ENCODE peak calls at places on chromosome 1, in ten cellular contexts. P is IMR-90; K is small intestine; U is mammary epithelial cell; O is sigmoid colon; T is lower leg skin; M is neural progenitor cell; W is tibial artery; J is CD8-positive, alpha-beta T cell; V is body of pancreas. E is an unnamed sample.

GRCh38 chr1:10530281-10530740 is 55.6 kb downstream of the PEX14 start:
- DNase-seq in P (peak), K (no peak), U (peak), O (peak), T (no peak), M (peak), W (no peak), J (no peak), V (peak), E (no peak)

GRCh38 chr1:227318003-227318851 is at the start of gene CDC42BPA:
- DNase-seq in P (peak), K (peak), U (peak), O (peak), T (peak), M (peak), W (peak), J (peak), V (peak), E (no peak)

GRCh38 chr1:82073659-82074058 is 272.9 kb downstream of the ADGRL2 start:
- DNase-seq in P (no peak), K (no peak), U (no peak), O (no peak), T (no peak), M (no peak), W (no peak), J (no peak), V (no peak), E (no peak)

GRCh38 chr1:117681093-117681950 is 75.5 kb downstream of the TENT5C start:
- DNase-seq in P (no peak), K (no peak), U (no peak), O (no peak), T (no peak), M (no peak), W (no peak), J (no peak), V (no peak), E (no peak)

GRCh38 chr1:43172532-43172972 is 422 bp downstream of the CFAP57 start:
- DNase-seq in P (peak), K (peak), U (peak), O (peak), T (peak), M (peak), W (peak), J (peak), V (peak), E (peak)

GRCh38 chr1:246043556-246043955 is 463.5 kb downstream of the SMYD3 start:
- DNase-seq in P (no peak), K (no peak), U (peak), O (no peak), T (no peak), M (peak), W (no peak), J (no peak), V (no peak), E (no peak)

GRCh38 chr1:188706742-188707141 is 1770.9 kb downstream of the BRINP3 start:
- DNase-seq in P (peak), K (no peak), U (peak), O (no peak), T (no peak), M (no peak), W (no peak), J (no peak), V (no peak), E (no peak)

GRCh38 chr1:243345205-243345604 is 89.4 kb downstream of the SDCCAG8 start:
- DNase-seq in P (peak), K (peak), U (no peak), O (no peak), T (no peak), M (no peak), W (no peak), J (no peak), V (peak), E (peak)

GRCh38 chr1:206738370-206739366 is 31.9 kb upstream of the IL19 start:
- DNase-seq in P (peak), K (peak), U (peak), O (no peak), T (no peak), M (peak), W (no peak), J (no peak), V (peak), E (no peak)

GRCh38 chr1:245095903-245096302 is 58.9 kb upstream of the KIF26B start:
- DNase-seq in P (no peak), K (no peak), U (no peak), O (no peak), T (no peak), M (no peak), W (no peak), J (no peak), V (no peak), E (no peak)

GRCh38 chr1:32438136-32438535 is 26.7 kb upstream of the ZBTB8B start:
- DNase-seq in P (no peak), K (no peak), U (no peak), O (no peak), T (no peak), M (no peak), W (no peak), J (no peak), V (no peak), E (no peak)

GRCh38 chr1:231318015-231318355 is 19.7 kb downstream of the EXOC8 start:
- DNase-seq in P (no peak), K (no peak), U (no peak), O (no peak), T (no peak), M (no peak), W (no peak), J (no peak), V (no peak), E (no peak)

GRCh38 chr1:152458384-152459185 is 44.5 kb upstream of the CRNN start:
- DNase-seq in P (peak), K (peak), U (peak), O (peak), T (peak), M (peak), W (peak), J (peak), V (peak), E (peak)

GRCh38 chr1:54052470-54052933 is 502 bp downstream of the TMEM59 start:
- DNase-seq in P (peak), K (peak), U (peak), O (no peak), T (peak), M (peak), W (peak), J (peak), V (peak), E (peak)

GRCh38 chr1:179550753-179551682 is 24.7 kb downstream of the NPHS2 start:
- DNase-seq in P (peak), K (no peak), U (peak), O (no peak), T (no peak), M (no peak), W (no peak), J (no peak), V (no peak), E (no peak)

GRCh38 chr1:32612189-32612881 is 38.0 kb downstream of the ZBTB8OS start:
- DNase-seq in P (peak), K (peak), U (peak), O (peak), T (peak), M (peak), W (peak), J (peak), V (peak), E (no peak)

GRCh38 chr1:97739596-97740103 is 181.2 kb downstream of the DPYD start:
- DNase-seq in P (peak), K (no peak), U (no peak), O (no peak), T (no peak), M (peak), W (no peak), J (no peak), V (no peak), E (no peak)

GRCh38 chr1:226920446-226920894 is 19.6 kb upstream of the COQ8A start:
- DNase-seq in P (no peak), K (no peak), U (no peak), O (no peak), T (no peak), M (no peak), W (no peak), J (no peak), V (peak), E (no peak)

GRCh38 chr1:155499953-155500621 is 62.5 kb downstream of the ASH1L start:
- DNase-seq in P (no peak), K (peak), U (peak), O (no peak), T (no peak), M (no peak), W (no peak), J (no peak), V (no peak), E (no peak)
- H3K4me3 ChIP-seq in P (no peak), K (no peak), U (no peak), O (no peak), T (no peak), M (no peak), W (no peak), J (no peak), V (no peak), E (no peak)

GRCh38 chr1:147547065-147547464 is 5.8 kb downstream of the BCL9 start:
- DNase-seq in P (no peak), K (no peak), U (no peak), O (no peak), T (no peak), M (no peak), W (no peak), J (no peak), V (no peak), E (no peak)

GRCh38 chr1:147542549-147542857 is 1.2 kb downstream of the BCL9 start:
- DNase-seq in P (no peak), K (no peak), U (no peak), O (no peak), T (no peak), M (no peak), W (no peak), J (no peak), V (no peak), E (no peak)

GRCh38 chr1:147539122-147539575 is 2.2 kb upstream of the BCL9 start:
- DNase-seq in P (peak), K (peak), U (peak), O (peak), T (no peak), M (no peak), W (peak), J (no peak), V (peak), E (no peak)

GRCh38 chr1:147545133-147545532 is 3.8 kb downstream of the BCL9 start:
- DNase-seq in P (peak), K (peak), U (peak), O (no peak), T (peak), M (peak), W (no peak), J (peak), V (peak), E (peak)

GRCh38 chr1:147541672-147542548 is 609 bp downstream of the BCL9 start:
- DNase-seq in P (peak), K (peak), U (no peak), O (peak), T (no peak), M (peak), W (peak), J (peak), V (peak), E (peak)
- H3K4me3 ChIP-seq in P (peak), K (peak), U (no peak), O (peak), T (peak), M (peak), W (peak), J (peak), V (peak), E (peak)

GRCh38 chr1:236497908-236498307 is 25.9 kb upstream of the LGALS8 start:
- DNase-seq in P (no peak), K (no peak), U (no peak), O (no peak), T (no peak), M (no peak), W (no peak), J (no peak), V (no peak), E (no peak)

GRCh38 chr1:236507022-236507700 is 16.6 kb upstream of the LGALS8 start:
- DNase-seq in P (peak), K (no peak), U (no peak), O (no peak), T (no peak), M (no peak), W (no peak), J (no peak), V (peak), E (no peak)

GRCh38 chr1:236501093-236501492 is 22.7 kb upstream of the LGALS8 start:
- DNase-seq in P (no peak), K (no peak), U (no peak), O (no peak), T (no peak), M (no peak), W (no peak), J (no peak), V (no peak), E (no peak)

GRCh38 chr1:236502579-236502971 is 21.2 kb upstream of the LGALS8 start:
- DNase-seq in P (peak), K (no peak), U (peak), O (no peak), T (no peak), M (no peak), W (no peak), J (no peak), V (no peak), E (no peak)

GRCh38 chr1:236502972-236503639 is 20.7 kb upstream of the LGALS8 start:
- DNase-seq in P (peak), K (peak), U (peak), O (peak), T (peak), M (peak), W (peak), J (no peak), V (peak), E (no peak)
- H3K4me3 ChIP-seq in P (no peak), K (no peak), U (no peak), O (peak), T (no peak), M (peak), W (peak), J (no peak), V (no peak), E (no peak)

GRCh38 chr1:169892176-169892818 is 1.4 kb downstream of the SCYL3 start:
- DNase-seq in P (no peak), K (no peak), U (no peak), O (no peak), T (no peak), M (no peak), W (no peak), J (no peak), V (peak), E (no peak)
- H3K4me3 ChIP-seq in P (peak), K (peak), U (peak), O (peak), T (peak), M (peak), W (peak), J (peak), V (peak), E (peak)

DNA sequence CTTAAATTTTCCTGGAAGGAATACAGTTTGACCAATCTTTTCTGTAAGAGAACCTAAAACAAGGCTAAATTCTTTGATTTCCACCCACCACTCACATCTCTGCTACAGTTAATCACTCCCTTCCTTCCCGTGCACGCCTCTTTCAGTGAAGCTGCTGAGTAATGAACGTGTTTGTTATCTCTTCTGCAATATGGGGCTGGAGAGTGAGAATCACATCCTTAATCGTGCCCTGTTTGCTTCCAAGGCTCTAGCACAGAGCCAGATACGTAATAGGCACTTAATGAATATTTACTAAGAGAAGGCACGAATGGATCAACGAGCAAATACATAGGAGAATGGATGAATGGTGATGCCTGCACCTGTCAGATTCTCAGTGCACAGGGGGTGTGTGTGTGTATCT is 22.1 kb upstream of the FAM43B start:
- DNase-seq in P (no peak), K (no peak), U (no peak), O (no peak), T (no peak), M (no peak), W (no peak), J (no peak), V (no peak), E (no peak)
- H3K4me3 ChIP-seq in P (no peak), K (no peak), U (no peak), O (no peak), T (no peak), M (no peak), W (no peak), J (no peak), V (no peak), E (no peak)

DNA sequence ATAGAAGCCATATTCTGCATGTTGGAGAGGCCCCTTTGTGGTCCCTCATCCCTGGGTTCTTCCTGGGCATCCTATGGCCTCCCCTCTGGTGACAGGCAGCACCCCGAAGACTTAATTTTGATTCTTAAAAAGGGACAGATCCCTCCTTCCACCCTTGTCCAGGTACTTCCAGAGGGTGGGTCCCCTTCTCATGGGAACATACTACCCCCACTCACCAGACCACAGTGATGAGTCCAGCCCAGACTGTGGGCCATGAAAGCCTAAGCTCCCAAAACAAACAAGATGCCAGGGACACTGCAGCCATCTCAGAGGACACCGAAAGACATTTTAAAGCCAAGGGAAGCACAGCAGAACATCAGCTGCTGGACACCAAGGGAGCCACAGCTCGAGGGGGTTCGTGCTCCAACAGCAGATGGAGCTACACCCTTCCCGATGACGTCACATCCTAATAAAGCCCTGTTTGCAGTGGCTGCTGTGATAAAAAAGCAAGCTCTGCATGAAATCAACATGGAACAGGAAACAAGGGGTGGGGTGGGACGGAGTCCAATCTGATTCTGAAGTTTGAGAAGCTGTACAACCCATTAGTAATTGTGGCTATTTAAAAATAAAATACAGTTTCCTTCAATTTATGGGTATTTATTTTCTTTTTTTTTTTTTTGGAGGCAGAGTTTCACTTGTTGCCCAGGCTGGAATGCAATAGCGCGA is 32.4 kb downstream of the GNB1 start:
- DNase-seq in P (peak), K (peak), U (peak), O (peak), T (peak), M (peak), W (peak), J (peak), V (peak), E (peak)
- H3K4me3 ChIP-seq in P (no peak), K (no peak), U (no peak), O (peak), T (no peak), M (no peak), W (peak), J (no peak), V (no peak), E (no peak)

DNA sequence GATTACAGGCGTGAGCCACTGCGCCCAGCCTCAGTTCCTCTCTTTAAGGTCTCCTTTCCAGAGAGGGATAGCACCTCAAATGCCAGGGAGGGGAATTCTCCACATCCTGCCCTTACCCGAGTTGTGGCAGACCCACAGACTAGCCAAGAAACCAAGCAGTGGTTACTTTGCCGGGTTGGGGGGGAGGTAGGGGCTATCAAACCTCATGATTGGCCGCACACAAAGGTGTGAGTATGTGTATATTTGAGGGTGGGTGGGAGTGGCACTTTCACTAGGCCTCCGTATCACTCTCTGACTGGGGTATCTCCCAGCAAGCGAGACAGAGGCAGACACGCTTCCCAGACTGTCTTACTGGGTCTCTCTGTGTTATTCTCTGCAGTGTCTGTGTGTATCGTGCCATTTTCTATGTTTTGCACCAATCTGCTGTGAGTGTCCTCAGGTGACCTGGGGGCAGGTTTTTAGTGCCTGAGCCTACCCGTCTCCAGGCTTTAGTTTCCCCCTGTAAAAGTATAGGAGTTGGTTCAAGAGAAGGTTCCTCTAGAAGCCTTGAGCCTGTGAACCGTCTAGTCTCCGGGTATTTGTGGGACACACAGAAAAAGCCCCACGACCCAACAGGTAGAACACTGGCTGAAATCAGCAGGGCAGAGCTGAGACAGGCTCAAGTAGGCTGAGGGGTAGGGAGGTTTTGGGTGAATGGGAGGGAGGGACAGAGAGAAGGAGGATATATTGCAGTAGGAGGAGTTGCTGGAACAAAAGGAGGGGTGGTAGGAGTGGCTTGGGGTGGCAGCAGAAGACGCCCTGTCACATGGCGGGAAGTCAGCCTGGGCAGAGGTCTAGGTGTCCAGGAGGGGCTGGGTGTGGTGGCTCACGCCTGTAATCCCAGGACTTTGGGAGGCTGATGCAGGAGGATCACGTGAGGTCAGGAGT is 10.3 kb downstream of the LMNA start:
- DNase-seq in P (no peak), K (peak), U (peak), O (no peak), T (peak), M (no peak), W (peak), J (no peak), V (peak), E (no peak)
- H3K4me3 ChIP-seq in P (no peak), K (no peak), U (no peak), O (peak), T (no peak), M (no peak), W (peak), J (no peak), V (no peak), E (no peak)

GRCh38 chr1:90201467-90202358 is 206.8 kb downstream of the ZNF326 start:
- DNase-seq in P (peak), K (peak), U (peak), O (no peak), T (no peak), M (no peak), W (no peak), J (no peak), V (no peak), E (peak)
- H3K4me3 ChIP-seq in P (peak), K (peak), U (no peak), O (no peak), T (no peak), M (no peak), W (no peak), J (no peak), V (no peak), E (no peak)

GRCh38 chr1:154962795-154963330 is 1.3 kb upstream of the PYGO2 start:
- DNase-seq in P (no peak), K (no peak), U (no peak), O (no peak), T (no peak), M (no peak), W (no peak), J (no peak), V (no peak), E (no peak)
- H3K4me3 ChIP-seq in P (no peak), K (no peak), U (no peak), O (peak), T (no peak), M (peak), W (peak), J (no peak), V (no peak), E (peak)

GRCh38 chr1:14947421-14947820 is 206.1 kb upstream of the TMEM51 start:
- DNase-seq in P (no peak), K (no peak), U (no peak), O (no peak), T (no peak), M (no peak), W (no peak), J (no peak), V (no peak), E (no peak)
- H3K4me3 ChIP-seq in P (peak), K (no peak), U (no peak), O (no peak), T (no peak), M (no peak), W (peak), J (no peak), V (no peak), E (no peak)

E was measured in DND-41.